ENCODE peak calls at places on chromosomes 12 and 14, in five cellular contexts. B, N, F, M and K are unnamed samples.
A peak's percentile ranks its signal among the peaks of the same experiment; 100 is the strongest.

GRCh38 chr12:20404576-20405346 is 36.4 kb downstream of the PDE3A start:
- DNase-seq in M (no peak), B (no peak), N (no peak), F (no peak), K (peak; percentile 48)

GRCh38 chr12:645563-646071 is 17.6 kb downstream of the NINJ2 start:
- DNase-seq in M (no peak), B (peak; percentile 17), N (peak; percentile 27), F (peak; percentile 50), K (peak; percentile 79)

GRCh38 chr12:68482014-68482413 is 128.7 kb upstream of the RAP1B start:
- DNase-seq in N (no peak), B (no peak), F (peak; percentile 67), M (no peak), K (no peak)

GRCh38 chr14:28308727-28309126 is 457.9 kb upstream of the FOXG1 start:
- DNase-seq in F (no peak), B (peak; percentile 81), M (no peak), N (peak; percentile 0), K (peak; percentile 84)

GRCh38 chr12:55730447-55730820 is 1.6 kb upstream of the CD63 start:
- DNase-seq in M (no peak), N (no peak), F (no peak), B (no peak), K (no peak)

GRCh38 chr14:91947196-91948184 is at the start of gene FBLN5:
- DNase-seq in M (peak; percentile 82), N (peak; percentile 17), B (peak; percentile 41), F (peak; percentile 97), K (peak; percentile 93)

GRCh38 chr14:101980700-101981099 is 16.3 kb downstream of the DYNC1H1 start:
- DNase-seq in F (peak; percentile 99), N (peak; percentile 95), M (no peak), B (peak; percentile 98), K (peak; percentile 99)

GRCh38 chr12:99658950-99659349 is 11.4 kb downstream of the GARIN6 start:
- DNase-seq in B (no peak), F (peak; percentile 3), M (no peak), N (no peak), K (peak; percentile 10)

GRCh38 chr14:56117765-56118610 is at the start of gene PELI2:
- DNase-seq in B (no peak), M (peak; percentile 87), N (peak; percentile 78), F (peak; percentile 73), K (peak; percentile 43)

GRCh38 chr12:46464863-46465262 is 92.3 kb upstream of the SLC38A2 start:
- DNase-seq in M (no peak), F (no peak), B (no peak), N (no peak), K (no peak)

GRCh38 chr14:25406818-25407217 is 356.9 kb upstream of the STXBP6 start:
- DNase-seq in M (peak; percentile 76), B (peak; percentile 8), F (peak; percentile 22), N (no peak), K (peak; percentile 52)

GRCh38 chr14:44846232-44846824 is 115.4 kb downstream of the KLHL28 start:
- DNase-seq in F (peak; percentile 48), M (peak; percentile 59), B (peak; percentile 20), N (no peak), K (peak; percentile 57)

GRCh38 chr12:120101617-120102016 is 14.9 kb downstream of the RAB35 start:
- DNase-seq in N (no peak), F (no peak), M (no peak), B (no peak), K (no peak)

GRCh38 chr14:92105073-92105844 is 1.1 kb downstream of the ATXN3 start:
- DNase-seq in F (no peak), N (no peak), B (peak; percentile 60), M (no peak), K (peak; percentile 53)

GRCh38 chr14:75450381-75451276 is 22.8 kb downstream of the JDP2 start:
- DNase-seq in N (peak; percentile 95), M (no peak), B (peak; percentile 74), F (no peak), K (peak; percentile 51)

GRCh38 chr12:1398673-1399072 is 195.7 kb downstream of the FBXL14 start:
- DNase-seq in M (no peak), B (no peak), N (no peak), F (peak; percentile 45), K (peak; percentile 66)

GRCh38 chr12:16189849-16190248 is 87.6 kb downstream of the SLC15A5 start:
- DNase-seq in B (peak; percentile 38), N (no peak), F (peak; percentile 16), M (peak; percentile 73), K (no peak)

GRCh38 chr12:109493938-109494337 is 16.5 kb downstream of the UBE3B start:
- DNase-seq in N (no peak), M (no peak), F (no peak), B (no peak), K (no peak)

GRCh38 chr14:42222924-42223471 is 616.3 kb downstream of the LRFN5 start:
- DNase-seq in M (no peak), F (peak; percentile 70), B (peak; percentile 71), N (no peak), K (peak; percentile 95)

GRCh38 chr12:40152783-40153383 is 47.0 kb upstream of the SLC2A13 start:
- DNase-seq in N (peak; percentile 29), F (peak; percentile 43), B (peak; percentile 41), M (peak; percentile 50), K (peak; percentile 56)

GRCh38 chr12:8449293-8449944 is 6.3 kb upstream of the CLEC6A start:
- DNase-seq in N (peak; percentile 30), B (no peak), F (no peak), M (peak; percentile 9), K (no peak)

GRCh38 chr12:58841058-58841798 is 79.1 kb downstream of the LRIG3 start:
- DNase-seq in N (no peak), B (no peak), F (no peak), M (peak; percentile 43), K (no peak)

GRCh38 chr12:52946334-52946733 is 2.6 kb upstream of the KRT18 start:
- DNase-seq in F (no peak), N (no peak), B (peak; percentile 17), M (no peak), K (no peak)
- H3K4me3 ChIP-seq in F (no peak overlapping the region), N (peak overlapping the region; percentile 54), B (no peak overlapping the region), M (no peak overlapping the region), K (no peak overlapping the region)

DNA sequence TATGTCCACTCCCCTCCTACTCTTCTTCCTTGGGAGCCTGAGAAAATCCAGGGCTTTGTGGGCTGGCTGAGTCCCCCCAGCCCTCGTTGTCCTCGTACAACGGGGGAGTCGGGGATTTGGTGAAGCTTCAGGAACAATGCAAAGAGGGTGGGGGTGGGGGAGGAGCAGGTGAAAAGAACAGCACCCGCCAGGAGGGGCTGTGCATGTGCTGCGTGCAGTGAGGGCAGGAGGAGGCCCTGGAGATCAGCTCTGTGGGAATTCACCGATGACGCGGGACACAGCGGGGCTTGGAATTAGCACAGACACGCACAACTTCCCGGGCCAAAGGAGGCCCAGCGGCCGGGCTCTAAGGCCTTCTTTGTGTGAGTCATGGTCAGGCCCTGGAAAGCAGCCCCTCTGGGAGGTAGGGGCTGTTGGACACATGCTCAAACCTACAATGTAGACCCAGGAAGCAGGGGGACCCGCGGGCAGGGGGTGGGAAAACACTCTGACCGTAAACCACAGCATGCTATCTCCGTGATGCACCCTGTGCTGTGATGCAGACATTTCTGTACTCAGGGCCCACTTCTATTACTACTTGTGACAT is 32.8 kb downstream of the RBM19 start:
- DNase-seq in B (no peak), N (no peak), M (peak; percentile 77), F (peak; percentile 64), K (peak; percentile 89)
- TF ChIP-seq CTCF in B (no peak), N (no peak), M (no peak), F (no peak), K (no peak)

DNA sequence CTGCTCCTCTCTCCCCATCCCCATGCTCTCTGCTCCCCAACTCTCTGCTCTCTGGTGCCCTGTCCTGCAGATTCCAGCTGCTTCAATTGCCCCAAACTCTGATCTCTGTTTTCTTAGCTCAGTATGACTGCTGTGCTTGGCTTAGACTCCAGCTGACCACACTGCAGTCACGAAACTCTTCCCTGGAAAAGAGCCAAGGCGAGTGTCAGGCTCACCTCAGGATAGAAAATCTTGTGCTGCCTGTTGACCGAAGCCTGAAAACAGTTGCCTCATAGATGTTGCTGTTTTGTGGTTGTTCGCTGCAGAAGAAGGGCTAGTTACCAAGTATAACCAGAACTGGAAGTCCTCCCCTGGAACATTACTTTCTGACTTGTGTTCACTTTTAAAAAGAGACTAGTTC is 6.7 kb upstream of the STON2 start:
- DNase-seq in B (peak; percentile 88), N (no peak), M (no peak), F (peak; percentile 66), K (peak; percentile 91)
- H3K4me3 ChIP-seq in B (no peak overlapping the region), N (no peak overlapping the region), M (no peak overlapping the region), F (no peak overlapping the region), K (no peak overlapping the region)

GRCh38 chr12:78568326-78569020 is 296.1 kb upstream of the SYT1 start:
- DNase-seq in N (no peak), B (peak; percentile 11), M (peak; percentile 72), F (no peak), K (peak; percentile 24)

GRCh38 chr12:78566461-78566860 is 298.1 kb upstream of the SYT1 start:
- DNase-seq in N (no peak), B (no peak), M (no peak), F (no peak), K (no peak)

GRCh38 chr12:78571953-78572352 is 292.6 kb upstream of the SYT1 start:
- DNase-seq in F (no peak), B (no peak), N (no peak), M (peak; percentile 41), K (no peak)
- TF ChIP-seq CTCF in F (no peak), B (no peak), N (no peak), M (peak; percentile 55), K (no peak)

GRCh38 chr12:127060310-127060847 is 1206.6 kb upstream of the TMEM132C start:
- DNase-seq in M (no peak), F (no peak), N (peak; percentile 64), B (no peak), K (no peak)

GRCh38 chr12:127063339-127064090 is 1203.5 kb upstream of the TMEM132C start:
- DNase-seq in F (no peak), B (no peak), N (no peak), M (no peak), K (no peak)

GRCh38 chr12:127064207-127064606 is 1202.8 kb upstream of the TMEM132C start:
- DNase-seq in N (no peak), M (no peak), F (no peak), B (no peak), K (no peak)

GRCh38 chr12:127065595-127065994 is 1201.4 kb upstream of the TMEM132C start:
- DNase-seq in F (no peak), N (no peak), B (no peak), M (no peak), K (no peak)

GRCh38 chr12:127060933-127061332 is 1206.0 kb upstream of the TMEM132C start:
- DNase-seq in N (no peak), M (no peak), F (no peak), B (no peak), K (no peak)
- H3K4me3 ChIP-seq in N (peak overlapping the region; percentile 77), M (no peak overlapping the region), F (no peak overlapping the region), B (no peak overlapping the region), K (no peak overlapping the region)

DNA sequence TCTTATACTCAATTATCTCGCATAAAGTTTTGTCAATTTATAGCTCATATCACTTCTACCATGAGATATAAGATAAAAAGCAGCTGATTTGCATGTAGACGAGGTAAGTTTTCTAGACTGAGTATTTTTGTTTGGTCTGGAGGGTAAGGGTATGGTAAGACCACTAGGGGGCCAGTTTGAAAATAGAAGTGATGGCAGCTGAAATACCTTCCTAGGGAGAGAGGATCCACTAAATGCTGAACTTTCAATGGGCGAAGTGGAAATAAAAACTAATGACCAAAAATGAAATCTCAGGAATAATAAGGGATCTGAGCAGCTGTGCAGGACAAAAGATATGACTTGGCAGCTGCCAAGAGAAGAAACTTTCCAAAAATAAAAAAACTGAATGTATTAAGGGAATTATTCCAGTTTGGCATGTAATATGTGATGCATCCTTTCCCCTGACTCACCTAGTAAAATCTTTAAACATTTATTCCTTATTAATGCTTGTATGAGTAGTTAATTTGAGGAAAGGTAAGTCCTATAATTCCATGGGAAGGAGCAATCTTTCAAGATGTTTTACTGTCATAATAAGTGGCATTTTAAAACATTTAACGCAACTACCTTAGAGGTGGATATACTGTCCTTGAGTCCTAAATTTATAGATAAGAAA is 754.5 kb downstream of the C12orf50 start:
- DNase-seq in B (peak; percentile 7), M (peak; percentile 62), N (no peak), F (no peak), K (peak; percentile 22)
- TF ChIP-seq CTCF in B (peak; percentile 43), M (peak; percentile 75), N (peak; percentile 65), F (peak; percentile 33), K (peak; percentile 53)